ENCODE peak calls at places on chromosomes 7 and 10, in four cellular contexts. One of them, this sample, is unnamed.

GRCh38 chr7:81161459-81162075 is 242.7 kb upstream of the SEMA3C start:
- DNase-seq in Peyer's patch: no peak
- DNase-seq in heart right ventricle: no peak
- DNase-seq in cardiac muscle cell: no peak
- DNase-seq in this sample: peak

GRCh38 chr7:93156884-93157283 is 8.7 kb upstream of the SAMD9L start:
- DNase-seq in Peyer's patch: no peak
- DNase-seq in heart right ventricle: no peak
- DNase-seq in cardiac muscle cell: no peak
- DNase-seq in this sample: no peak

GRCh38 chr7:81603-82342 is 110.6 kb upstream of the FAM20C start:
- DNase-seq in Peyer's patch: peak
- DNase-seq in heart right ventricle: no peak
- DNase-seq in cardiac muscle cell: no peak
- DNase-seq in this sample: peak

GRCh38 chr7:157674027-157674714 is 337.4 kb downstream of the DNAJB6 start:
- DNase-seq in Peyer's patch: peak
- DNase-seq in heart right ventricle: no peak
- DNase-seq in cardiac muscle cell: no peak
- DNase-seq in this sample: no peak

GRCh38 chr10:25176421-25176968 is 1.7 kb downstream of the GPR158 start:
- DNase-seq in Peyer's patch: no peak
- DNase-seq in heart right ventricle: no peak
- DNase-seq in cardiac muscle cell: peak
- DNase-seq in this sample: no peak

GRCh38 chr7:1442355-1443124 is 16.7 kb downstream of the MICALL2 start:
- DNase-seq in Peyer's patch: no peak
- DNase-seq in heart right ventricle: no peak
- DNase-seq in cardiac muscle cell: no peak
- DNase-seq in this sample: no peak

GRCh38 chr10:32341596-32341995 is 5.4 kb downstream of the EPC1 start:
- DNase-seq in Peyer's patch: no peak
- DNase-seq in heart right ventricle: no peak
- DNase-seq in cardiac muscle cell: no peak
- DNase-seq in this sample: no peak

GRCh38 chr7:98879198-98879988 is 1.1 kb downstream of the TRRAP start:
- DNase-seq in Peyer's patch: peak
- DNase-seq in heart right ventricle: peak
- DNase-seq in cardiac muscle cell: peak
- DNase-seq in this sample: peak

GRCh38 chr7:41886906-41887311 is 184.0 kb upstream of the INHBA start:
- DNase-seq in Peyer's patch: no peak
- DNase-seq in heart right ventricle: peak
- DNase-seq in cardiac muscle cell: no peak
- DNase-seq in this sample: peak

GRCh38 chr7:12722720-12723241 is 35.3 kb downstream of the ARL4A start:
- DNase-seq in Peyer's patch: no peak
- DNase-seq in heart right ventricle: no peak
- DNase-seq in cardiac muscle cell: no peak
- DNase-seq in this sample: no peak

GRCh38 chr7:805261-805660 is 27.0 kb upstream of the SUN1 start:
- DNase-seq in Peyer's patch: peak
- DNase-seq in heart right ventricle: peak
- DNase-seq in cardiac muscle cell: no peak
- DNase-seq in this sample: no peak

GRCh38 chr10:117078168-117078837 is 59.8 kb downstream of the VAX1 start:
- DNase-seq in Peyer's patch: no peak
- DNase-seq in heart right ventricle: no peak
- DNase-seq in cardiac muscle cell: no peak
- DNase-seq in this sample: peak

GRCh38 chr10:10930979-10931743 is 86.5 kb upstream of the CELF2 start:
- DNase-seq in Peyer's patch: no peak
- DNase-seq in heart right ventricle: no peak
- DNase-seq in cardiac muscle cell: no peak
- DNase-seq in this sample: no peak

GRCh38 chr7:43873300-43873699 is 4.0 kb upstream of the MRPS24 start:
- DNase-seq in Peyer's patch: peak
- DNase-seq in heart right ventricle: peak
- DNase-seq in cardiac muscle cell: peak
- DNase-seq in this sample: peak

GRCh38 chr7:12747687-12748306 is 60.4 kb downstream of the ARL4A start:
- DNase-seq in Peyer's patch: no peak
- DNase-seq in heart right ventricle: no peak
- DNase-seq in cardiac muscle cell: no peak
- DNase-seq in this sample: peak

GRCh38 chr10:92690211-92691041 is 671 bp downstream of the HHEX start:
- DNase-seq in Peyer's patch: peak
- DNase-seq in heart right ventricle: peak
- DNase-seq in cardiac muscle cell: peak
- DNase-seq in this sample: peak

GRCh38 chr7:29345590-29345989 is 151.0 kb downstream of the CHN2 start:
- DNase-seq in Peyer's patch: peak
- DNase-seq in heart right ventricle: peak
- DNase-seq in cardiac muscle cell: peak
- DNase-seq in this sample: peak

GRCh38 chr7:108406474-108406873 is 49.8 kb downstream of the NRCAM start:
- DNase-seq in Peyer's patch: no peak
- DNase-seq in heart right ventricle: no peak
- DNase-seq in cardiac muscle cell: no peak
- DNase-seq in this sample: peak

GRCh38 chr7:105745681-105746330 is 130.6 kb downstream of the ATXN7L1 start:
- DNase-seq in Peyer's patch: no peak
- DNase-seq in heart right ventricle: no peak
- DNase-seq in cardiac muscle cell: no peak
- DNase-seq in this sample: no peak

GRCh38 chr7:108103566-108104298 is 26.4 kb downstream of the LAMB4 start:
- DNase-seq in Peyer's patch: no peak
- DNase-seq in heart right ventricle: no peak
- DNase-seq in cardiac muscle cell: no peak
- DNase-seq in this sample: no peak

GRCh38 chr10:131311661-131312260 is at the start of gene TCERG1L:
- DNase-seq in Peyer's patch: no peak
- DNase-seq in heart right ventricle: no peak
- DNase-seq in cardiac muscle cell: peak
- DNase-seq in this sample: no peak

GRCh38 chr10:132550366-132551092 is 12.9 kb downstream of the INPP5A start:
- DNase-seq in Peyer's patch: no peak
- DNase-seq in heart right ventricle: no peak
- DNase-seq in cardiac muscle cell: no peak
- DNase-seq in this sample: no peak

GRCh38 chr7:102318482-102318971 is 31.9 kb downstream of the SH2B2 start:
- DNase-seq in Peyer's patch: peak
- DNase-seq in heart right ventricle: peak
- DNase-seq in cardiac muscle cell: no peak
- DNase-seq in this sample: peak

GRCh38 chr10:87867453-87867852 is 4.0 kb downstream of the PTEN start:
- DNase-seq in Peyer's patch: no peak
- DNase-seq in heart right ventricle: no peak
- DNase-seq in cardiac muscle cell: no peak
- DNase-seq in this sample: no peak

GRCh38 chr7:7969306-7970112 is 913 bp downstream of the GLCCI1 start:
- DNase-seq in Peyer's patch: peak
- DNase-seq in heart right ventricle: peak
- DNase-seq in cardiac muscle cell: peak
- DNase-seq in this sample: peak

GRCh38 chr10:44300666-44301649 is 83.9 kb downstream of the CXCL12 start:
- DNase-seq in Peyer's patch: no peak
- DNase-seq in heart right ventricle: no peak
- DNase-seq in cardiac muscle cell: no peak
- DNase-seq in this sample: peak

GRCh38 chr10:86863443-86863842 is 94.0 kb downstream of the MMRN2 start:
- DNase-seq in Peyer's patch: no peak
- DNase-seq in heart right ventricle: no peak
- DNase-seq in cardiac muscle cell: peak
- DNase-seq in this sample: no peak

GRCh38 chr10:103980246-103980906 is 13.4 kb downstream of the SLK start:
- DNase-seq in Peyer's patch: no peak
- DNase-seq in heart right ventricle: no peak
- DNase-seq in cardiac muscle cell: no peak
- DNase-seq in this sample: no peak

GRCh38 chr10:103979530-103979929 is 12.6 kb downstream of the SLK start:
- DNase-seq in Peyer's patch: no peak
- DNase-seq in heart right ventricle: no peak
- DNase-seq in cardiac muscle cell: no peak
- DNase-seq in this sample: no peak

GRCh38 chr10:103983367-103983911 is 16.5 kb downstream of the SLK start:
- DNase-seq in Peyer's patch: no peak
- DNase-seq in heart right ventricle: no peak
- DNase-seq in cardiac muscle cell: no peak
- DNase-seq in this sample: no peak

GRCh38 chr10:103985726-103986125 is 18.8 kb downstream of the SLK start:
- DNase-seq in Peyer's patch: no peak
- DNase-seq in heart right ventricle: no peak
- DNase-seq in cardiac muscle cell: no peak
- DNase-seq in this sample: no peak

GRCh38 chr10:103982639-103983038 is 15.7 kb downstream of the SLK start:
- DNase-seq in Peyer's patch: no peak
- DNase-seq in heart right ventricle: no peak
- DNase-seq in cardiac muscle cell: peak
- DNase-seq in this sample: no peak
- TF ChIP-seq CTCF in Peyer's patch: peak
- TF ChIP-seq CTCF in heart right ventricle: no peak
- TF ChIP-seq CTCF in cardiac muscle cell: peak
- TF ChIP-seq CTCF in this sample: no peak

GRCh38 chr10:90089724-90090123 is 388.3 kb downstream of the KIF20B start:
- DNase-seq in Peyer's patch: no peak
- DNase-seq in heart right ventricle: no peak
- DNase-seq in cardiac muscle cell: no peak
- DNase-seq in this sample: no peak

GRCh38 chr10:90088008-90088322 is 386.6 kb downstream of the KIF20B start:
- DNase-seq in Peyer's patch: no peak
- DNase-seq in heart right ventricle: no peak
- DNase-seq in cardiac muscle cell: no peak
- DNase-seq in this sample: no peak

DNA sequence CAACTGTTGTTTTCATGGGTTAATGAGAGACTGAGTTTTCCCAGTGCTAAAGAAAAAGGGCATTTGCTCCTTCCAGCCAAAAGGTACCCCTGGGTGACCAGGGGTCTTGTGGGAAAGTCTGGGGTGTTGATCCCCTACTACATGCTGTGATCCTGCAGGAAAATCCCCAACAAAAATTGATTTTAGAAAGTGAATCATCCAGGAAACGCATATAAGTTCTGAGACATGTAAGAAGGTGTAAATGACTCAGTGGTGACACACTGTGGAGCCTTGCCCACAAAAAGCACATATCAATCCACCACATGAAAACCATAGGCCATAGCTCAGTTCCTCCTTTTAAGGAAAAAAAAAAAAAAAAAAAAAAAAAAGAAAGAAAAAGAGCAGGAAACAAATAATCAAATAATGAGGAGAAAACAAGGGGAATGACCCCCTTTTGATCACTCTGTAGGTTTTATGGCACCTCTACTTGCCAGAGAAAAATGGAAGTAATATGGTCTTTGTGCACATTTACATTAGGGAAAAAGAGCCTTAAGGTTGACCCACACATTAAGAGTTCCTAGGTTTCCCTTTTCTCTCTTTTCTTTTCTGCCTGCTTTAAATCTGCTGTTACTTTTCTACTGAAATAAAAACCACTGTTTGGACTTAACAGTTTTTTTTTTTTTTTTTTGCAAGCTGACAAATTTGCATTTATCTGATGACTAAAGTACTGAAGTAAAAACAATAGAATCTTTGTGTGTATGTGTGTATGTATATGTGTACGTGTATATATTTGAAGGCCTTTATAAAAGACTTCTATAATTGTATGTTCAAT is 386.0 kb downstream of the KIF20B start:
- DNase-seq in Peyer's patch: no peak
- DNase-seq in heart right ventricle: no peak
- DNase-seq in cardiac muscle cell: no peak
- DNase-seq in this sample: peak
- H3K4me3 ChIP-seq in Peyer's patch: no peak
- H3K4me3 ChIP-seq in heart right ventricle: no peak
- H3K4me3 ChIP-seq in cardiac muscle cell: no peak
- H3K4me3 ChIP-seq in this sample: no peak

GRCh38 chr7:78139335-78139734 is 340.8 kb downstream of the PHTF2 start:
- DNase-seq in Peyer's patch: no peak
- DNase-seq in heart right ventricle: no peak
- DNase-seq in cardiac muscle cell: peak
- DNase-seq in this sample: no peak

GRCh38 chr7:78130443-78131200 is 332.0 kb downstream of the PHTF2 start:
- DNase-seq in Peyer's patch: no peak
- DNase-seq in heart right ventricle: no peak
- DNase-seq in cardiac muscle cell: no peak
- DNase-seq in this sample: no peak

GRCh38 chr7:78129865-78130264 is 331.3 kb downstream of the PHTF2 start:
- DNase-seq in Peyer's patch: no peak
- DNase-seq in heart right ventricle: no peak
- DNase-seq in cardiac muscle cell: no peak
- DNase-seq in this sample: no peak

GRCh38 chr7:78134748-78135147 is 336.2 kb downstream of the PHTF2 start:
- DNase-seq in Peyer's patch: no peak
- DNase-seq in heart right ventricle: no peak
- DNase-seq in cardiac muscle cell: no peak
- DNase-seq in this sample: no peak

GRCh38 chr7:78134256-78134655 is 335.7 kb downstream of the PHTF2 start:
- DNase-seq in Peyer's patch: no peak
- DNase-seq in heart right ventricle: no peak
- DNase-seq in cardiac muscle cell: peak
- DNase-seq in this sample: peak
- TF ChIP-seq CTCF in Peyer's patch: peak
- TF ChIP-seq CTCF in heart right ventricle: peak
- TF ChIP-seq CTCF in cardiac muscle cell: peak
- TF ChIP-seq CTCF in this sample: peak

DNA sequence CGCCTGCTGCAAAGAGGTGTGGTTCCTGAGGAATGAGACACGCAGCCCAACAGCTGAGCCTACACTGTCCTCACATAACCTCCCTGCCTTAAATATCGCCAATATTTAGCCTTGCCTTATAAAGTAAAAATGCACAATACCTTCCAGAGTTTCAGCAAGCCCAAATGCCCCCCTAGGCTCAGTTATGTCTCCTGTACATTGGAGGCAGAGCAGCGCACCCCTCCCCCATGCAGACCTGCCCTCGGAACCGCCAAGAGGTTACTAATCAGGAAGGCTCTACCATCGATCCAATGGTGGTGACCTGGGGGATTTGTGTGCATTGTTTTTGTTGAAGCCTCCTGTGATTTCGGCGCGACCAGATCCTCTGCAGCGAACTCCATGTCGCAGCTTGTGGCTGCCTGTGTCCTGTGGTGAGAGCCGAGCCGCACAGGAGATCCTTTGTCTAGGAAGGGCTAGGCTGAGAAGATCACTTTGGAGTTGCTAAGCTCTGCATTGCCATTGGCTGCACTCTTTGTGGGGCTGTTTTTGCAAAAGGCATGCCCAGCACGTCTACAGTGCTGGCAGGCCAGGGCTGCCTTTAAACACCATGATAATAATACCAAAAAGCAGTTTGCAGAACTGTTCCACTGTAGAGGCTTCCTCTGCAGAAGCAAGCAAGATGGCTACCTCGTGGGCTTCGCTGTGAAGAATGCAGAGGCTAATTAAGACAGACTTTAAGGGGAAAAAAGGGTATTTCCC is 40.1 kb downstream of the TET1 start:
- DNase-seq in Peyer's patch: peak
- DNase-seq in heart right ventricle: peak
- DNase-seq in cardiac muscle cell: peak
- DNase-seq in this sample: peak
- H3K4me3 ChIP-seq in Peyer's patch: peak
- H3K4me3 ChIP-seq in heart right ventricle: peak
- H3K4me3 ChIP-seq in cardiac muscle cell: peak
- H3K4me3 ChIP-seq in this sample: peak

GRCh38 chr7:15503603-15504280 is 58.1 kb downstream of the AGMO start:
- DNase-seq in Peyer's patch: no peak
- DNase-seq in heart right ventricle: no peak
- DNase-seq in cardiac muscle cell: no peak
- DNase-seq in this sample: peak
- TF ChIP-seq CTCF in Peyer's patch: no peak
- TF ChIP-seq CTCF in heart right ventricle: no peak
- TF ChIP-seq CTCF in cardiac muscle cell: peak
- TF ChIP-seq CTCF in this sample: no peak